ENCODE peak calls at places on chromosomes 1 and 21, in ten cellular contexts. One of them, this sample, is unnamed.
A peak's percentile ranks its signal among the peaks of the same experiment; 100 is the strongest.

GRCh38 chr1:33660244-33660643 is 187.8 kb downstream of the ZSCAN20 start:
- DNase-seq in tibial nerve: no peak
- DNase-seq in heart left ventricle: no peak
- DNase-seq in A549: no peak
- DNase-seq in breast epithelium: no peak
- DNase-seq in IMR-90: no peak
- DNase-seq in right lobe of liver: no peak
- DNase-seq in H54: no peak
- DNase-seq in esophagus squamous epithelium: no peak
- DNase-seq in K562: no peak
- DNase-seq in this sample: no peak

GRCh38 chr21:34548782-34549376 is 36.9 kb upstream of the KCNE1 start:
- DNase-seq in tibial nerve: no peak
- DNase-seq in heart left ventricle: no peak
- DNase-seq in A549: no peak
- DNase-seq in breast epithelium: no peak
- DNase-seq in IMR-90: no peak
- DNase-seq in right lobe of liver: no peak
- DNase-seq in H54: no peak
- DNase-seq in esophagus squamous epithelium: no peak
- DNase-seq in K562: no peak
- DNase-seq in this sample: no peak

GRCh38 chr1:91527781-91528180 is 27.1 kb downstream of the CDC7 start:
- DNase-seq in tibial nerve: no peak
- DNase-seq in heart left ventricle: no peak
- DNase-seq in A549: no peak
- DNase-seq in breast epithelium: no peak
- DNase-seq in IMR-90: no peak
- DNase-seq in right lobe of liver: no peak
- DNase-seq in H54: no peak
- DNase-seq in esophagus squamous epithelium: no peak
- DNase-seq in K562: no peak
- DNase-seq in this sample: no peak

GRCh38 chr1:213989071-213989739 is 1.4 kb downstream of the PROX1 start:
- DNase-seq in tibial nerve: no peak
- DNase-seq in heart left ventricle: no peak
- DNase-seq in A549: no peak
- DNase-seq in breast epithelium: no peak
- DNase-seq in IMR-90: no peak
- DNase-seq in right lobe of liver: peak; percentile 80
- DNase-seq in H54: no peak
- DNase-seq in esophagus squamous epithelium: no peak
- DNase-seq in K562: no peak
- DNase-seq in this sample: no peak

GRCh38 chr1:214050513-214051401 is 63.0 kb downstream of the PROX1 start:
- DNase-seq in tibial nerve: no peak
- DNase-seq in heart left ventricle: no peak
- DNase-seq in A549: no peak
- DNase-seq in breast epithelium: no peak
- DNase-seq in IMR-90: no peak
- DNase-seq in right lobe of liver: peak; percentile 93
- DNase-seq in H54: no peak
- DNase-seq in esophagus squamous epithelium: no peak
- DNase-seq in K562: no peak
- DNase-seq in this sample: no peak

GRCh38 chr1:194342484-194343262 is 1156.3 kb upstream of the B3GALT2 start:
- DNase-seq in tibial nerve: no peak
- DNase-seq in heart left ventricle: no peak
- DNase-seq in A549: no peak
- DNase-seq in breast epithelium: no peak
- DNase-seq in IMR-90: no peak
- DNase-seq in right lobe of liver: no peak
- DNase-seq in H54: no peak
- DNase-seq in esophagus squamous epithelium: no peak
- DNase-seq in K562: peak; percentile 4
- DNase-seq in this sample: peak; percentile 1

GRCh38 chr1:15430787-15431570 is 7.3 kb upstream of the CTRC start:
- DNase-seq in tibial nerve: peak; percentile 54
- DNase-seq in heart left ventricle: peak; percentile 82
- DNase-seq in A549: no peak
- DNase-seq in breast epithelium: no peak
- DNase-seq in IMR-90: peak; percentile 36
- DNase-seq in right lobe of liver: peak; percentile 70
- DNase-seq in H54: no peak
- DNase-seq in esophagus squamous epithelium: no peak
- DNase-seq in K562: peak; percentile 86
- DNase-seq in this sample: peak; percentile 69

GRCh38 chr1:156641761-156642264 is at the start of gene BCAN:
- DNase-seq in tibial nerve: no peak
- DNase-seq in heart left ventricle: no peak
- DNase-seq in A549: no peak
- DNase-seq in breast epithelium: no peak
- DNase-seq in IMR-90: peak; percentile 19
- DNase-seq in right lobe of liver: no peak
- DNase-seq in H54: no peak
- DNase-seq in esophagus squamous epithelium: no peak
- DNase-seq in K562: no peak
- DNase-seq in this sample: no peak

GRCh38 chr1:200302192-200302892 is 107.5 kb downstream of the ZNF281 start:
- DNase-seq in tibial nerve: no peak
- DNase-seq in heart left ventricle: peak; percentile 66
- DNase-seq in A549: peak; percentile 38
- DNase-seq in breast epithelium: no peak
- DNase-seq in IMR-90: peak; percentile 47
- DNase-seq in right lobe of liver: peak; percentile 70
- DNase-seq in H54: peak; percentile 12
- DNase-seq in esophagus squamous epithelium: no peak
- DNase-seq in K562: no peak
- DNase-seq in this sample: peak; percentile 41

GRCh38 chr1:89576016-89576415 is 51.4 kb downstream of the LRRC8B start:
- DNase-seq in tibial nerve: no peak
- DNase-seq in heart left ventricle: no peak
- DNase-seq in A549: no peak
- DNase-seq in breast epithelium: no peak
- DNase-seq in IMR-90: no peak
- DNase-seq in right lobe of liver: no peak
- DNase-seq in H54: no peak
- DNase-seq in esophagus squamous epithelium: no peak
- DNase-seq in K562: no peak
- DNase-seq in this sample: no peak

GRCh38 chr1:169890761-169891538 is 2.7 kb downstream of the SCYL3 start:
- DNase-seq in tibial nerve: no peak
- DNase-seq in heart left ventricle: no peak
- DNase-seq in A549: no peak
- DNase-seq in breast epithelium: no peak
- DNase-seq in IMR-90: no peak
- DNase-seq in right lobe of liver: no peak
- DNase-seq in H54: no peak
- DNase-seq in esophagus squamous epithelium: no peak
- DNase-seq in K562: no peak
- DNase-seq in this sample: no peak

GRCh38 chr1:58432813-58433668 is 113.5 kb downstream of the OMA1 start:
- DNase-seq in tibial nerve: no peak
- DNase-seq in heart left ventricle: no peak
- DNase-seq in A549: no peak
- DNase-seq in breast epithelium: no peak
- DNase-seq in IMR-90: peak; percentile 60
- DNase-seq in right lobe of liver: no peak
- DNase-seq in H54: peak; percentile 63
- DNase-seq in esophagus squamous epithelium: no peak
- DNase-seq in K562: no peak
- DNase-seq in this sample: no peak

GRCh38 chr21:21051109-21052055 is 53.2 kb downstream of the NCAM2 start:
- DNase-seq in tibial nerve: no peak
- DNase-seq in heart left ventricle: no peak
- DNase-seq in A549: no peak
- DNase-seq in breast epithelium: no peak
- DNase-seq in IMR-90: no peak
- DNase-seq in right lobe of liver: no peak
- DNase-seq in H54: no peak
- DNase-seq in esophagus squamous epithelium: no peak
- DNase-seq in K562: no peak
- DNase-seq in this sample: no peak

GRCh38 chr1:214349008-214349407 is 68.0 kb downstream of the SMYD2 start:
- DNase-seq in tibial nerve: no peak
- DNase-seq in heart left ventricle: no peak
- DNase-seq in A549: no peak
- DNase-seq in breast epithelium: no peak
- DNase-seq in IMR-90: no peak
- DNase-seq in right lobe of liver: no peak
- DNase-seq in H54: no peak
- DNase-seq in esophagus squamous epithelium: no peak
- DNase-seq in K562: no peak
- DNase-seq in this sample: no peak

DNA sequence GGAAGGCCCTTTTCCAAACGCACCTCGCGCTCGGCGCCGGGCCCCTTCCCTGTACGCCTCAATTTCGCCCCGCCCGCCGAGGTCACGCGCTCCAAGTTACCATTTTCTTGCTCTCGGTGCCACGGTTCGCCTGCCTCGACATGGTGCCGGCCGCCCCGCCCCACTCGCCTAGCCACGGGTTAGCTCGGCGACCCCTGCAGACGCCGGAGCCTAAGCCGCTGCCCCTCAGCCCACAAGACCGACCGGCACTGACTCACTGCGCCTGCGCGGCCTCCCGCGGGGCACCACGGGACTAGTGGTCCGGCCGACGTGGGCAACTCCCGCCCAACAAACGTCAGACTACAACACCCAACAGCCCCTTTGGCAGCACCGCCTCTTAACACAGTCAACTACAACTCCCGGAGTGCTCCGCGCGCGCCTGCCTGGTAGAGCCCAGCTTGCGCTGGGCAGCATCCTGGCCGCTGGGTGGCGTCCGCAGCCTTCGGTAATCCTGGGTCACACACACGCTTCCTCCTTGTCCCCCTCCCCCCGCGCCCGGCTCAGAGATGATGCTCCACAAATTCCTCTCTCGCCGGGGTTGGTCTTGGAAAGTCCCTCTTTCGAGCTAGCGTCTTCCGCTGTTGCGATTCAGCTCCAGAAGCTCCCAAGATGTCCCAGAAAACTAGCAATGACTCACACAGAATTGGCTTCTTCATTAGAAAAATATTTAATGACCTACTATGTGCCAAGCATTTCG is at the start of gene TRAPPC3:
- DNase-seq in tibial nerve: peak; percentile 100
- DNase-seq in heart left ventricle: peak; percentile 100
- DNase-seq in A549: peak; percentile 95
- DNase-seq in breast epithelium: peak; percentile 99
- DNase-seq in IMR-90: peak; percentile 100
- DNase-seq in right lobe of liver: peak; percentile 100
- DNase-seq in H54: peak; percentile 90
- DNase-seq in esophagus squamous epithelium: peak; percentile 99
- DNase-seq in K562: peak; percentile 99
- DNase-seq in this sample: peak; percentile 100
- TF ChIP-seq POLR2A in tibial nerve: peak; percentile 91
- TF ChIP-seq POLR2A in heart left ventricle: no peak
- TF ChIP-seq POLR2A in A549: peak; percentile 82
- TF ChIP-seq POLR2A in breast epithelium: peak; percentile 89
- TF ChIP-seq POLR2A in IMR-90: peak; percentile 80
- TF ChIP-seq POLR2A in right lobe of liver: peak; percentile 75
- TF ChIP-seq POLR2A in H54: peak; percentile 79
- TF ChIP-seq POLR2A in esophagus squamous epithelium: peak; percentile 71
- TF ChIP-seq POLR2A in K562: peak; percentile 95
- TF ChIP-seq POLR2A in this sample: peak; percentile 86

GRCh38 chr1:182384387-182384960 is 7.1 kb downstream of the GLUL start:
- DNase-seq in tibial nerve: peak; percentile 36
- DNase-seq in heart left ventricle: no peak
- DNase-seq in A549: no peak
- DNase-seq in breast epithelium: no peak
- DNase-seq in IMR-90: no peak
- DNase-seq in right lobe of liver: no peak
- DNase-seq in H54: no peak
- DNase-seq in esophagus squamous epithelium: no peak
- DNase-seq in K562: no peak
- DNase-seq in this sample: no peak
- TF ChIP-seq POLR2A in tibial nerve: peak; percentile 16
- TF ChIP-seq POLR2A in heart left ventricle: no peak
- TF ChIP-seq POLR2A in A549: no peak
- TF ChIP-seq POLR2A in breast epithelium: no peak
- TF ChIP-seq POLR2A in IMR-90: no peak
- TF ChIP-seq POLR2A in right lobe of liver: no peak
- TF ChIP-seq POLR2A in H54: no peak
- TF ChIP-seq POLR2A in esophagus squamous epithelium: no peak
- TF ChIP-seq POLR2A in K562: no peak
- TF ChIP-seq POLR2A in this sample: no peak

GRCh38 chr1:234611153-234611798 is 1.3 kb upstream of the IRF2BP2 start:
- DNase-seq in tibial nerve: no peak
- DNase-seq in heart left ventricle: no peak
- DNase-seq in A549: peak; percentile 71
- DNase-seq in breast epithelium: no peak
- DNase-seq in IMR-90: peak; percentile 83
- DNase-seq in right lobe of liver: no peak
- DNase-seq in H54: no peak
- DNase-seq in esophagus squamous epithelium: no peak
- DNase-seq in K562: no peak
- DNase-seq in this sample: peak; percentile 93
- TF ChIP-seq POLR2A in tibial nerve: no peak
- TF ChIP-seq POLR2A in heart left ventricle: no peak
- TF ChIP-seq POLR2A in A549: no peak
- TF ChIP-seq POLR2A in breast epithelium: peak; percentile 33
- TF ChIP-seq POLR2A in IMR-90: peak; percentile 52
- TF ChIP-seq POLR2A in right lobe of liver: peak; percentile 41
- TF ChIP-seq POLR2A in H54: peak; percentile 74
- TF ChIP-seq POLR2A in esophagus squamous epithelium: peak; percentile 15
- TF ChIP-seq POLR2A in K562: no peak
- TF ChIP-seq POLR2A in this sample: no peak

GRCh38 chr1:201890223-201890622 is 1.5 kb downstream of the SHISA4 start:
- DNase-seq in tibial nerve: no peak
- DNase-seq in heart left ventricle: no peak
- DNase-seq in A549: no peak
- DNase-seq in breast epithelium: no peak
- DNase-seq in IMR-90: no peak
- DNase-seq in right lobe of liver: no peak
- DNase-seq in H54: no peak
- DNase-seq in esophagus squamous epithelium: no peak
- DNase-seq in K562: no peak
- DNase-seq in this sample: no peak

GRCh38 chr1:201886103-201886885 is 2.4 kb upstream of the SHISA4 start:
- DNase-seq in tibial nerve: no peak
- DNase-seq in heart left ventricle: no peak
- DNase-seq in A549: no peak
- DNase-seq in breast epithelium: no peak
- DNase-seq in IMR-90: no peak
- DNase-seq in right lobe of liver: no peak
- DNase-seq in H54: no peak
- DNase-seq in esophagus squamous epithelium: no peak
- DNase-seq in K562: peak; percentile 29
- DNase-seq in this sample: no peak

GRCh38 chr1:201889092-201889968 is 632 bp downstream of the SHISA4 start:
- DNase-seq in tibial nerve: no peak
- DNase-seq in heart left ventricle: peak; percentile 65
- DNase-seq in A549: no peak
- DNase-seq in breast epithelium: no peak
- DNase-seq in IMR-90: no peak
- DNase-seq in right lobe of liver: no peak
- DNase-seq in H54: no peak
- DNase-seq in esophagus squamous epithelium: no peak
- DNase-seq in K562: no peak
- DNase-seq in this sample: no peak

GRCh38 chr1:201887116-201887866 is 1.4 kb upstream of the SHISA4 start:
- DNase-seq in tibial nerve: no peak
- DNase-seq in heart left ventricle: no peak
- DNase-seq in A549: no peak
- DNase-seq in breast epithelium: no peak
- DNase-seq in IMR-90: no peak
- DNase-seq in right lobe of liver: no peak
- DNase-seq in H54: no peak
- DNase-seq in esophagus squamous epithelium: no peak
- DNase-seq in K562: no peak
- DNase-seq in this sample: no peak

GRCh38 chr1:201888282-201889033 is at the start of gene SHISA4:
- DNase-seq in tibial nerve: peak; percentile 68
- DNase-seq in heart left ventricle: peak; percentile 89
- DNase-seq in A549: peak; percentile 86
- DNase-seq in breast epithelium: peak; percentile 78
- DNase-seq in IMR-90: peak; percentile 29
- DNase-seq in right lobe of liver: peak; percentile 85
- DNase-seq in H54: peak; percentile 91
- DNase-seq in esophagus squamous epithelium: no peak
- DNase-seq in K562: peak; percentile 66
- DNase-seq in this sample: peak; percentile 16
- TF ChIP-seq POLR2A in tibial nerve: peak; percentile 69
- TF ChIP-seq POLR2A in heart left ventricle: peak; percentile 25
- TF ChIP-seq POLR2A in A549: peak; percentile 79
- TF ChIP-seq POLR2A in breast epithelium: no peak
- TF ChIP-seq POLR2A in IMR-90: no peak
- TF ChIP-seq POLR2A in right lobe of liver: peak; percentile 63
- TF ChIP-seq POLR2A in H54: peak; percentile 88
- TF ChIP-seq POLR2A in esophagus squamous epithelium: peak; percentile 51
- TF ChIP-seq POLR2A in K562: no peak
- TF ChIP-seq POLR2A in this sample: no peak

This sample was measured in erythroblast.